ENCODE peak calls at places on chromosomes 4 and X, in six cellular contexts. One of them, this sample, is unnamed.

GRCh38 chrX:48958635-48959094 is 1.3 kb upstream of the OTUD5 start:
- DNase-seq in Panc1: no peak
- DNase-seq in spleen: peak; percentile 83
- DNase-seq in K562: no peak
- DNase-seq in transverse colon: peak; percentile 47
- DNase-seq in HCT116: no peak
- DNase-seq in this sample: peak; percentile 82

GRCh38 chr4:23819041-23819511 is 70.8 kb downstream of the PPARGC1A start:
- DNase-seq in Panc1: no peak
- DNase-seq in spleen: no peak
- DNase-seq in K562: no peak
- DNase-seq in transverse colon: no peak
- DNase-seq in HCT116: no peak
- DNase-seq in this sample: no peak

GRCh38 chrX:41198410-41198809 is 113.2 kb downstream of the USP9X start:
- DNase-seq in Panc1: no peak
- DNase-seq in spleen: no peak
- DNase-seq in K562: no peak
- DNase-seq in transverse colon: no peak
- DNase-seq in HCT116: no peak
- DNase-seq in this sample: no peak

GRCh38 chrX:57406149-57406548 is 119.6 kb downstream of the FAAH2 start:
- DNase-seq in Panc1: no peak
- DNase-seq in spleen: no peak
- DNase-seq in K562: no peak
- DNase-seq in transverse colon: no peak
- DNase-seq in HCT116: no peak
- DNase-seq in this sample: no peak

GRCh38 chr4:182748949-182749348 is 168.2 kb downstream of the DCTD start:
- DNase-seq in Panc1: peak; percentile 12
- DNase-seq in spleen: no peak
- DNase-seq in K562: no peak
- DNase-seq in transverse colon: no peak
- DNase-seq in HCT116: no peak
- DNase-seq in this sample: no peak

GRCh38 chr4:44806076-44806475 is 79.7 kb upstream of the GNPDA2 start:
- DNase-seq in Panc1: no peak
- DNase-seq in spleen: no peak
- DNase-seq in K562: no peak
- DNase-seq in transverse colon: no peak
- DNase-seq in HCT116: no peak
- DNase-seq in this sample: no peak

GRCh38 chr4:152422817-152423320 is 113.0 kb downstream of the FBXW7 start:
- DNase-seq in Panc1: no peak
- DNase-seq in spleen: no peak
- DNase-seq in K562: no peak
- DNase-seq in transverse colon: no peak
- DNase-seq in HCT116: no peak
- DNase-seq in this sample: no peak

GRCh38 chr4:138890921-138891570 is 124.5 kb upstream of the NOCT start:
- DNase-seq in Panc1: no peak
- DNase-seq in spleen: no peak
- DNase-seq in K562: no peak
- DNase-seq in transverse colon: no peak
- DNase-seq in HCT116: no peak
- DNase-seq in this sample: no peak

GRCh38 chr4:125323547-125324100 is 8.9 kb downstream of the FAT4 start:
- DNase-seq in Panc1: no peak
- DNase-seq in spleen: no peak
- DNase-seq in K562: no peak
- DNase-seq in transverse colon: no peak
- DNase-seq in HCT116: no peak
- DNase-seq in this sample: no peak

GRCh38 chr4:68693325-68694075 is 23.0 kb upstream of the UGT2B15 start:
- DNase-seq in Panc1: no peak
- DNase-seq in spleen: no peak
- DNase-seq in K562: no peak
- DNase-seq in transverse colon: no peak
- DNase-seq in HCT116: no peak
- DNase-seq in this sample: no peak

GRCh38 chr4:1812720-1813119 is 19.6 kb downstream of the FGFR3 start:
- DNase-seq in Panc1: no peak
- DNase-seq in spleen: no peak
- DNase-seq in K562: no peak
- DNase-seq in transverse colon: no peak
- DNase-seq in HCT116: no peak
- DNase-seq in this sample: no peak

GRCh38 chrX:120408168-120408567 is 46.3 kb downstream of the ATP1B4 start:
- DNase-seq in Panc1: no peak
- DNase-seq in spleen: no peak
- DNase-seq in K562: no peak
- DNase-seq in transverse colon: no peak
- DNase-seq in HCT116: no peak
- DNase-seq in this sample: no peak

GRCh38 chr4:115360441-115360840 is 247.0 kb upstream of the NDST4 start:
- DNase-seq in Panc1: no peak
- DNase-seq in spleen: no peak
- DNase-seq in K562: no peak
- DNase-seq in transverse colon: no peak
- DNase-seq in HCT116: no peak
- DNase-seq in this sample: no peak

GRCh38 chr4:10164877-10165283 is 48.3 kb upstream of the WDR1 start:
- DNase-seq in Panc1: no peak
- DNase-seq in spleen: no peak
- DNase-seq in K562: peak; percentile 68
- DNase-seq in transverse colon: peak; percentile 55
- DNase-seq in HCT116: peak; percentile 44
- DNase-seq in this sample: no peak

GRCh38 chr4:621296-622070 is 3.9 kb upstream of the PDE6B start:
- DNase-seq in Panc1: no peak
- DNase-seq in spleen: peak; percentile 63
- DNase-seq in K562: no peak
- DNase-seq in transverse colon: no peak
- DNase-seq in HCT116: no peak
- DNase-seq in this sample: no peak

GRCh38 chrX:70552174-70552704 is 107.6 kb downstream of the DLG3 start:
- DNase-seq in Panc1: no peak
- DNase-seq in spleen: no peak
- DNase-seq in K562: no peak
- DNase-seq in transverse colon: no peak
- DNase-seq in HCT116: no peak
- DNase-seq in this sample: no peak

GRCh38 chr4:176256921-176257320 is 12.1 kb downstream of the ASB5 start:
- DNase-seq in Panc1: no peak
- DNase-seq in spleen: no peak
- DNase-seq in K562: no peak
- DNase-seq in transverse colon: no peak
- DNase-seq in HCT116: no peak
- DNase-seq in this sample: no peak

GRCh38 chr4:15238720-15239119 is 189.1 kb upstream of the C1QTNF7 start:
- DNase-seq in Panc1: no peak
- DNase-seq in spleen: no peak
- DNase-seq in K562: peak; percentile 22
- DNase-seq in transverse colon: no peak
- DNase-seq in HCT116: no peak
- DNase-seq in this sample: no peak

GRCh38 chr4:24657768-24658617 is 73.6 kb upstream of the DHX15 start:
- DNase-seq in Panc1: no peak
- DNase-seq in spleen: no peak
- DNase-seq in K562: no peak
- DNase-seq in transverse colon: peak; percentile 74
- DNase-seq in HCT116: peak; percentile 47
- DNase-seq in this sample: no peak

GRCh38 chr4:77002721-77003120 is 53.2 kb downstream of the SEPTIN11 start:
- DNase-seq in Panc1: no peak
- DNase-seq in spleen: no peak
- DNase-seq in K562: no peak
- DNase-seq in transverse colon: no peak
- DNase-seq in HCT116: no peak
- DNase-seq in this sample: no peak

GRCh38 chr4:175539498-175539897 is 272.6 kb downstream of the GPM6A start:
- DNase-seq in Panc1: no peak
- DNase-seq in spleen: no peak
- DNase-seq in K562: no peak
- DNase-seq in transverse colon: no peak
- DNase-seq in HCT116: no peak
- DNase-seq in this sample: no peak

GRCh38 chr4:23889368-23889767 is 479 bp downstream of the PPARGC1A start:
- DNase-seq in Panc1: no peak
- DNase-seq in spleen: no peak
- DNase-seq in K562: no peak
- DNase-seq in transverse colon: no peak
- DNase-seq in HCT116: no peak
- DNase-seq in this sample: no peak

DNA sequence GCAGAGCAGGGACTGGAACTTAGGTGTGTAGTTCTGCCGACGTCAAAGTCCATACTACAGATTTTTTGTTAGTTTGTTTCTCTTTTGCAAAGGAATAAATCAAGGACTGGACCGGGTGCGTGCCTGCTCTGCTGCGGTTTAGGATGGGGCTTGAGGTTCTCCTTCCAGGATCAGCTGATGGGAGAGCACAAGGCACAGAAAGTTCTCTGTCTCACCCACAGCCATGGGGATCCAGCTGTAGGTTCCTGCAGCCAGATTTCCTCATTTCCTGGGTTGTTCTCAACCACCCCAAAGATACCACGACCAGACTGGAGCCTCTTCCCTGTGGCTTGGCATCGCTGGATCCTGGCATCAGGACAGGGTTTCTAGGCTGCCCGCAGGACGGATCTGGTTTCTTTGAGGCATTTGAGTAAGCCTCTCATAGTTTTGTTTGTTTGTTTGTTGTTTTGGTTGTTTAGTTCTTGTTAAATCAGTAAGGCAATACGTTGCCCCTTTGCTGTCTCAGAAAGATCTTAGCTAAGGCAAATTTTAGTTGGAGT is 789 bp upstream of the SRPX start:
- DNase-seq in Panc1: no peak
- DNase-seq in spleen: no peak
- DNase-seq in K562: no peak
- DNase-seq in transverse colon: no peak
- DNase-seq in HCT116: no peak
- DNase-seq in this sample: no peak
- H3K4me3 ChIP-seq in Panc1: peak overlapping the region; percentile 47
- H3K4me3 ChIP-seq in spleen: no peak overlapping the region
- H3K4me3 ChIP-seq in K562: no peak overlapping the region
- H3K4me3 ChIP-seq in transverse colon: no peak overlapping the region
- H3K4me3 ChIP-seq in HCT116: no peak overlapping the region
- H3K4me3 ChIP-seq in this sample: peak overlapping the region; percentile 68

DNA sequence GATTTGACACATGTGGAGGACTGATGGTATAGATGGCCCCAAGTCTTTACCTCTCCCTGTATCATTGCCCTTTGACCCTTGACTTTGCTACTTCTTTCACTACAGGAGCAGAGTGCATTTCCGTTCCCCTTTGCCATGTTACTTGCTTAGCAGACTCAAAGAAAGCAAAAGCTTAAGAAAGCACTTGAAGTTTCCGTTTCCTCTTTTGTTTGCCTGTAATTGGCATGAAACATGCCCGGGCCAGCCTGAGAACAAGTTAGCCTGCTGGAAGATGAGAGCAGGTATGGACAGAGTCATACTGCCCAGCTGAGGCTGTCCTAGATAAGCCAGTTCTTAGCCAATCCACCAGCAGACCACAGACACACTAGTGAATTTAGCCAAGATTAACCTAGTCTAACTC is 206.0 kb downstream of the BCOR start:
- DNase-seq in Panc1: no peak
- DNase-seq in spleen: no peak
- DNase-seq in K562: no peak
- DNase-seq in transverse colon: no peak
- DNase-seq in HCT116: no peak
- DNase-seq in this sample: no peak
- TF ChIP-seq POLR2AphosphoS5 in Panc1: no peak
- TF ChIP-seq POLR2AphosphoS5 in spleen: no peak
- TF ChIP-seq POLR2AphosphoS5 in K562: no peak
- TF ChIP-seq POLR2AphosphoS5 in transverse colon: no peak
- TF ChIP-seq POLR2AphosphoS5 in HCT116: no peak
- TF ChIP-seq POLR2AphosphoS5 in this sample: no peak

DNA sequence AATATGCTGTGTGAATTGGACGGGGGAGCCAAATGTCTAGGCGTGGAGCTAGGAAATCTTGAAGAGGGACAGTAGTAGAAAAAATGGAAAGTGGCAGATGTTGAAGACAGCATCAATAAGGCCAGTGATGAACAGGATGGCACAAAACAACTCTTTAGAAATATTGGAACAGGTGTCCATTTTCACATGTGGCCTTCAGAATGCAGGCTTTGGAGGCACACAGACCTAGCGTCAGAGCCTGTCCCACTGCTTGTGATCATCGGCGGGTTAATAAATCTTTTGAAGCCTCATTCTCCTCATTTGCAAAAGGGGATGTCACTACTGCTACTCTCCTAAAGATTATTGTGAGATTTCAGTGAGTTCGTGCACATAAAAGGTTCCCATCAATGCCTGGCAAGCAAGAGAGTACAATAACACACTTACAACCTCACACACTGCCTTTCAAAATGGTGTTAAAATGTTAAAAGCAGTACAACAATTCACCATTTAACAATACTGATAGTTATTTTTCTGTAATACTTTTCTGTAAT is 2.4 kb downstream of the PDLIM3 start:
- DNase-seq in Panc1: no peak
- DNase-seq in spleen: no peak
- DNase-seq in K562: no peak
- DNase-seq in transverse colon: no peak
- DNase-seq in HCT116: no peak
- DNase-seq in this sample: no peak
- H3K4me3 ChIP-seq in Panc1: no peak overlapping the region
- H3K4me3 ChIP-seq in spleen: no peak overlapping the region
- H3K4me3 ChIP-seq in K562: no peak overlapping the region
- H3K4me3 ChIP-seq in transverse colon: no peak overlapping the region
- H3K4me3 ChIP-seq in HCT116: no peak overlapping the region
- H3K4me3 ChIP-seq in this sample: peak overlapping the region; percentile 87

DNA sequence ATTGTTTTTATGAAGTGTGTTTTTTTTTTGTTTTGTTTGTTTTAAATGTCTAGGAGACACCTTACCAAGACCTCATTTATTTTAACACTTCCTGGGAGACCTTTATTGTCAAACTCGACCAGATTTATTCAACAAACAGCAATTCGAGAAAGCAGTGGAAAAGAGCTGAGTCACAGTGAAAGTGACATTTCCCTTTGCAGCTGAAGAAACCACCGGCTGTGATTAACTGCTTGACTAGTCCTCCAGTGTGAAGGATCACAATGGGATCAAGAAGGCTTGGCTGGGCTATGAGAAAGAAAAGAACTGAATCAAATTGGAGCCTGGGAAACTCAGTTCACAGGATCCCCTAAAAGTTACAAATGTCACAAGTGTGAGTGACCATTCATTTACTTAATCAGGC is 11.9 kb upstream of the ADH7 start:
- DNase-seq in Panc1: no peak
- DNase-seq in spleen: no peak
- DNase-seq in K562: no peak
- DNase-seq in transverse colon: no peak
- DNase-seq in HCT116: peak; percentile 3
- DNase-seq in this sample: no peak
- TF ChIP-seq POLR2AphosphoS5 in Panc1: no peak
- TF ChIP-seq POLR2AphosphoS5 in spleen: no peak
- TF ChIP-seq POLR2AphosphoS5 in K562: no peak
- TF ChIP-seq POLR2AphosphoS5 in transverse colon: no peak
- TF ChIP-seq POLR2AphosphoS5 in HCT116: no peak
- TF ChIP-seq POLR2AphosphoS5 in this sample: no peak

GRCh38 chr4:7903686-7904085 is 36.0 kb downstream of the AFAP1 start:
- DNase-seq in Panc1: no peak
- DNase-seq in spleen: no peak
- DNase-seq in K562: no peak
- DNase-seq in transverse colon: no peak
- DNase-seq in HCT116: no peak
- DNase-seq in this sample: no peak
- H3K4me3 ChIP-seq in Panc1: no peak overlapping the region
- H3K4me3 ChIP-seq in spleen: no peak overlapping the region
- H3K4me3 ChIP-seq in K562: no peak overlapping the region
- H3K4me3 ChIP-seq in transverse colon: no peak overlapping the region
- H3K4me3 ChIP-seq in HCT116: no peak overlapping the region
- H3K4me3 ChIP-seq in this sample: no peak overlapping the region

This sample was measured in sigmoid colon.